ENCODE peak calls at places on chromosomes 16 and 17, in ten cellular contexts. X is activated T-cell treated with anti-CD3 and anti-CD28 coated beads for 48 hours; C is CD4-positive, alpha-beta memory T cell; B is pancreas; O is stimulated activated CD4-positive, alpha-beta T cell treated with anti-CD3 and anti-CD28 coated beads, Interleukin-4, amount 100 ng/mL, for 48 hours; A is AG04450; I is stomach; Q is A172; R is CD8-positive, alpha-beta T cell; J is A549. D is an unnamed sample.

GRCh38 chr17:82270651-82271050 is 2.8 kb downstream of the CSNK1D start:
- DNase-seq in X (no peak), R (no peak), J (no peak), O (no peak), I (no peak), Q (no peak), C (no peak), B (no peak), A (no peak), D (no peak)

GRCh38 chr17:27428781-27429505 is 27.3 kb upstream of the KSR1 start:
- DNase-seq in I (no peak), J (no peak), X (no peak), C (no peak), A (no peak), Q (no peak), R (no peak), O (no peak), B (no peak), D (no peak)

GRCh38 chr17:28765038-28765437 is 21.2 kb downstream of the TRAF4 start:
- DNase-seq in Q (no peak), J (no peak), A (no peak), I (peak; percentile 8), X (no peak), R (no peak), O (no peak), B (no peak), C (no peak), D (no peak)

GRCh38 chr17:43134774-43135453 is 9.8 kb upstream of the BRCA1 start:
- DNase-seq in A (no peak), O (no peak), I (no peak), C (no peak), Q (no peak), R (no peak), X (no peak), J (no peak), B (no peak), D (no peak)

GRCh38 chr17:41498276-41498675 is 7.1 kb downstream of the KRT13 start:
- DNase-seq in I (no peak), Q (no peak), X (no peak), R (no peak), A (no peak), J (no peak), O (no peak), C (no peak), B (no peak), D (no peak)

GRCh38 chr17:66491213-66491612 is 188.8 kb downstream of the PRKCA start:
- DNase-seq in O (no peak), A (no peak), B (no peak), J (no peak), X (no peak), I (no peak), C (no peak), Q (no peak), R (no peak), D (no peak)

GRCh38 chr16:50585331-50585776 is 37.2 kb downstream of the NKD1 start:
- DNase-seq in I (peak; percentile 40), R (no peak), X (no peak), J (no peak), Q (no peak), A (no peak), O (no peak), C (no peak), B (no peak), D (peak; percentile 51)

GRCh38 chr17:62216847-62217246 is 151.8 kb upstream of the MED13 start:
- DNase-seq in O (no peak), Q (no peak), C (no peak), A (no peak), B (no peak), I (no peak), R (no peak), J (no peak), X (no peak), D (no peak)

GRCh38 chr16:19137201-19137601 is 23.4 kb downstream of the ITPRIPL2 start:
- DNase-seq in B (no peak), J (no peak), X (no peak), O (no peak), Q (no peak), I (no peak), R (no peak), A (no peak), C (no peak), D (no peak)

GRCh38 chr16:50974438-50975036 is 176.5 kb downstream of the SALL1 start:
- DNase-seq in A (no peak), J (no peak), Q (no peak), O (no peak), I (peak; percentile 29), B (peak; percentile 48), C (no peak), X (no peak), R (no peak), D (no peak)

GRCh38 chr16:86585821-86586611 is 7.7 kb downstream of the FOXL1 start:
- DNase-seq in C (no peak), R (no peak), X (no peak), A (peak; percentile 71), B (no peak), O (no peak), I (no peak), J (no peak), Q (peak; percentile 75), D (no peak)

GRCh38 chr17:50346313-50347086 is 574 bp downstream of the XYLT2 start:
- DNase-seq in B (peak; percentile 52), R (no peak), A (no peak), Q (no peak), I (peak; percentile 63), O (peak; percentile 32), J (peak; percentile 60), C (no peak), X (peak; percentile 55), D (peak; percentile 44)

GRCh38 chr17:79790805-79791353 is 6.0 kb downstream of the CBX8 start:
- DNase-seq in X (no peak), J (no peak), R (no peak), B (no peak), A (no peak), I (no peak), C (no peak), Q (no peak), O (no peak), D (no peak)

GRCh38 chr16:11079657-11080187 is 135.4 kb downstream of the CLEC16A start:
- DNase-seq in J (no peak), B (no peak), C (no peak), Q (peak; percentile 82), I (no peak), O (no peak), R (no peak), A (peak; percentile 93), X (no peak), D (no peak)

GRCh38 chr17:72643575-72644216 is 448.8 kb downstream of the SLC39A11 start:
- DNase-seq in C (no peak), O (no peak), I (no peak), B (no peak), J (no peak), R (no peak), X (no peak), A (no peak), Q (no peak), D (no peak)

GRCh38 chr17:82108038-82108998 is 10.3 kb upstream of the FASN start:
- DNase-seq in J (no peak), A (no peak), X (no peak), R (no peak), O (no peak), Q (no peak), I (no peak), C (no peak), B (no peak), D (no peak)

GRCh38 chr16:11248133-11248532 is 7.9 kb downstream of the SOCS1 start:
- DNase-seq in A (no peak), J (no peak), O (no peak), R (no peak), C (no peak), X (no peak), I (no peak), B (no peak), Q (no peak), D (no peak)

GRCh38 chr17:82831818-82832200 is 8.0 kb downstream of the ZNF750 start:
- DNase-seq in X (no peak), R (no peak), C (no peak), A (no peak), B (no peak), O (no peak), Q (no peak), J (no peak), I (no peak), D (no peak)

GRCh38 chr16:46765050-46765449 is 16.9 kb upstream of the MYLK3 start:
- DNase-seq in O (no peak), C (no peak), B (no peak), X (no peak), R (no peak), Q (peak; percentile 80), J (no peak), A (no peak), I (no peak), D (no peak)

GRCh38 chr16:19177111-19177747 is 9.2 kb downstream of the SYT17 start:
- DNase-seq in I (no peak), A (no peak), J (no peak), B (no peak), C (no peak), X (no peak), R (no peak), Q (no peak), O (no peak), D (no peak)

GRCh38 chr17:64774888-64775600 is 112.9 kb upstream of the SMURF2 start:
- DNase-seq in X (no peak), R (no peak), A (no peak), C (no peak), I (no peak), Q (no peak), J (no peak), B (no peak), O (no peak), D (no peak)

GRCh38 chr16:59973966-59974365 is 1239.8 kb upstream of the GOT2 start:
- DNase-seq in J (no peak), Q (no peak), X (no peak), A (no peak), O (no peak), I (no peak), C (no peak), R (no peak), B (no peak), D (no peak)

GRCh38 chr16:50208460-50208931 is 55.4 kb downstream of the TENT4B start:
- DNase-seq in Q (peak; percentile 31), I (no peak), R (no peak), J (no peak), A (no peak), B (no peak), O (no peak), X (no peak), C (no peak), D (no peak)

GRCh38 chr16:62190426-62190825 is 154.2 kb upstream of the CDH8 start:
- DNase-seq in I (no peak), X (no peak), O (no peak), Q (peak; percentile 30), R (no peak), C (no peak), A (no peak), J (no peak), B (no peak), D (no peak)

GRCh38 chr16:11056090-11056988 is 112.0 kb downstream of the CLEC16A start:
- DNase-seq in X (no peak), J (no peak), R (no peak), O (no peak), I (no peak), A (no peak), Q (no peak), C (no peak), B (no peak), D (no peak)

GRCh38 chr17:28900986-28901726 is 1.7 kb downstream of the DHRS13 start:
- DNase-seq in Q (no peak), J (no peak), O (no peak), I (no peak), X (no peak), C (no peak), R (no peak), B (no peak), A (no peak), D (no peak)

D was measured in left colon.